ENCODE peak calls at places on chromosomes 6 and 20, in five cellular contexts. One of them, this sample, is unnamed.

GRCh38 chr6:79861023-79861422 is 86.3 kb downstream of the ELOVL4 start:
- DNase-seq in upper lobe of right lung: no peak
- DNase-seq in uterus: no peak
- DNase-seq in CD4-positive, alpha-beta T cell: no peak
- DNase-seq in A549: no peak
- DNase-seq in this sample: no peak

GRCh38 chr6:4640139-4640538 is 136.1 kb upstream of the CDYL start:
- DNase-seq in upper lobe of right lung: no peak
- DNase-seq in uterus: no peak
- DNase-seq in CD4-positive, alpha-beta T cell: no peak
- DNase-seq in A549: no peak
- DNase-seq in this sample: no peak

GRCh38 chr20:19735446-19735845 is 22.6 kb upstream of the RIN2 start:
- DNase-seq in upper lobe of right lung: no peak
- DNase-seq in uterus: peak; percentile 58
- DNase-seq in CD4-positive, alpha-beta T cell: no peak
- DNase-seq in A549: peak; percentile 95
- DNase-seq in this sample: peak; percentile 89

GRCh38 chr6:132400641-132401119 is 595 bp downstream of the MOXD1 start:
- DNase-seq in upper lobe of right lung: no peak
- DNase-seq in uterus: peak; percentile 19
- DNase-seq in CD4-positive, alpha-beta T cell: no peak
- DNase-seq in A549: no peak
- DNase-seq in this sample: no peak

GRCh38 chr6:39344821-39345280 is 22.3 kb upstream of the KCNK16 start:
- DNase-seq in upper lobe of right lung: no peak
- DNase-seq in uterus: no peak
- DNase-seq in CD4-positive, alpha-beta T cell: no peak
- DNase-seq in A549: no peak
- DNase-seq in this sample: no peak

GRCh38 chr20:47487175-47487917 is 14.3 kb upstream of the NCOA3 start:
- DNase-seq in upper lobe of right lung: no peak
- DNase-seq in uterus: no peak
- DNase-seq in CD4-positive, alpha-beta T cell: no peak
- DNase-seq in A549: no peak
- DNase-seq in this sample: peak; percentile 42

GRCh38 chr6:46281110-46281509 is 110.3 kb upstream of the ENPP5 start:
- DNase-seq in upper lobe of right lung: no peak
- DNase-seq in uterus: no peak
- DNase-seq in CD4-positive, alpha-beta T cell: no peak
- DNase-seq in A549: no peak
- DNase-seq in this sample: no peak

GRCh38 chr6:89799756-89800155 is 19.8 kb downstream of the MDN1 start:
- DNase-seq in upper lobe of right lung: no peak
- DNase-seq in uterus: no peak
- DNase-seq in CD4-positive, alpha-beta T cell: no peak
- DNase-seq in A549: no peak
- DNase-seq in this sample: no peak

GRCh38 chr20:3765171-3765887 is 2.2 kb downstream of the ADISSP start:
- DNase-seq in upper lobe of right lung: no peak
- DNase-seq in uterus: no peak
- DNase-seq in CD4-positive, alpha-beta T cell: no peak
- DNase-seq in A549: no peak
- DNase-seq in this sample: no peak

GRCh38 chr6:136103763-136104311 is 146.3 kb downstream of the MTFR2 start:
- DNase-seq in upper lobe of right lung: no peak
- DNase-seq in uterus: peak; percentile 55
- DNase-seq in CD4-positive, alpha-beta T cell: no peak
- DNase-seq in A549: no peak
- DNase-seq in this sample: peak; percentile 30
- H3K27ac ChIP-seq in upper lobe of right lung: peak overlapping the region; percentile 63
- H3K27ac ChIP-seq in uterus: peak overlapping the region; percentile 82
- H3K27ac ChIP-seq in CD4-positive, alpha-beta T cell: no peak overlapping the region
- H3K27ac ChIP-seq in A549: peak overlapping the region; percentile 54
- H3K27ac ChIP-seq in this sample: no peak overlapping the region

DNA sequence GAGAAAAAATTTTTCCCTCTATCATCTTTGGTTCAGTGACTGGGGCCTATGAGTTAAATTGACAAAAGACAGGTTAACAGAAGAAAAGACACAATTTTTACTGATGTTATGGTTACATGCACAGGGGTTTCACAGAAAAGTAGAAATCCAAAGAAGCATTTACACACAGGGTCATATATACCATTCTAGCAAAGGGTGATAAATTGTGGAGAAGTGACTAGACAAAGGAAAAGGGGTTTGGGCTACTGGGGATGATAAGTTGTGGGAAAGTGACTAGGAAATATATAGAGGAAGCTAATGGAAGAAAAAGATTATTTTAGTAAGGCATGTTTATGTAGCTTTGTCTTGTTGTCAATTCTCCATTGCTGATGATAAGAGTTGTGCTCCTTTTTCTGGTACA is 276.7 kb upstream of the JARID2 start:
- DNase-seq in upper lobe of right lung: no peak
- DNase-seq in uterus: no peak
- DNase-seq in CD4-positive, alpha-beta T cell: no peak
- DNase-seq in A549: no peak
- DNase-seq in this sample: no peak
- TF ChIP-seq CTCF in upper lobe of right lung: no peak
- TF ChIP-seq CTCF in uterus: no peak
- TF ChIP-seq CTCF in CD4-positive, alpha-beta T cell: no peak
- TF ChIP-seq CTCF in A549: no peak
- TF ChIP-seq CTCF in this sample: no peak

GRCh38 chr6:3409699-3410384 is 47.0 kb downstream of the SLC22A23 start:
- DNase-seq in upper lobe of right lung: peak; percentile 78
- DNase-seq in uterus: no peak
- DNase-seq in CD4-positive, alpha-beta T cell: no peak
- DNase-seq in A549: no peak
- DNase-seq in this sample: no peak

GRCh38 chr6:3408665-3409064 is 48.2 kb downstream of the SLC22A23 start:
- DNase-seq in upper lobe of right lung: no peak
- DNase-seq in uterus: no peak
- DNase-seq in CD4-positive, alpha-beta T cell: no peak
- DNase-seq in A549: no peak
- DNase-seq in this sample: no peak

GRCh38 chr6:3411967-3412778 is 44.7 kb downstream of the SLC22A23 start:
- DNase-seq in upper lobe of right lung: no peak
- DNase-seq in uterus: no peak
- DNase-seq in CD4-positive, alpha-beta T cell: no peak
- DNase-seq in A549: no peak
- DNase-seq in this sample: no peak

GRCh38 chr6:3412779-3413500 is 43.9 kb downstream of the SLC22A23 start:
- DNase-seq in upper lobe of right lung: no peak
- DNase-seq in uterus: no peak
- DNase-seq in CD4-positive, alpha-beta T cell: no peak
- DNase-seq in A549: no peak
- DNase-seq in this sample: no peak

GRCh38 chr6:3410385-3411360 is 46.2 kb downstream of the SLC22A23 start:
- DNase-seq in upper lobe of right lung: peak; percentile 60
- DNase-seq in uterus: no peak
- DNase-seq in CD4-positive, alpha-beta T cell: peak; percentile 49
- DNase-seq in A549: no peak
- DNase-seq in this sample: peak; percentile 53
- H3K27ac ChIP-seq in upper lobe of right lung: peak overlapping the region; percentile 65
- H3K27ac ChIP-seq in uterus: no peak overlapping the region
- H3K27ac ChIP-seq in CD4-positive, alpha-beta T cell: no peak overlapping the region
- H3K27ac ChIP-seq in A549: peak overlapping the region; percentile 54
- H3K27ac ChIP-seq in this sample: no peak overlapping the region

DNA sequence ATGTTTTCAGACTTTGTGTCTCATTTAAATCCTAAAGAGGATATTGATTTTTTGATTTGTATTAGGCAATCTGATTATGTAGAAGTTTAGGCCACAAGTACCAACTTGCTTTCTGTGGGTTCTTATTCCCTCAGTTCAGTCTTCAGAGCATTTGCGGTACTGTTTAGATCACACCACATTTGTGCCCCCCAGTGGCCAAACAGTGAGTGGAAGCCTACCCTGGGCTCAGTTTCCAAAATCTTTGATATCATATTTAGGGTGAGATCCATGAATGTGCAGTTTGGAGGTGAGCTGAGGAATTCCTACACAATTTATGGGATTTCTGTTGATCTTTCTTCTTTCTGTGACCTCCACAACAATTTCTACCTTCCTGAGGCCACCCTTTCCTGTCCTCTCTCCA is 92.3 kb upstream of the FUT9 start:
- DNase-seq in upper lobe of right lung: no peak
- DNase-seq in uterus: no peak
- DNase-seq in CD4-positive, alpha-beta T cell: no peak
- DNase-seq in A549: no peak
- DNase-seq in this sample: no peak
- TF ChIP-seq CTCF in upper lobe of right lung: peak; percentile 33
- TF ChIP-seq CTCF in uterus: no peak
- TF ChIP-seq CTCF in CD4-positive, alpha-beta T cell: no peak
- TF ChIP-seq CTCF in A549: no peak
- TF ChIP-seq CTCF in this sample: no peak

DNA sequence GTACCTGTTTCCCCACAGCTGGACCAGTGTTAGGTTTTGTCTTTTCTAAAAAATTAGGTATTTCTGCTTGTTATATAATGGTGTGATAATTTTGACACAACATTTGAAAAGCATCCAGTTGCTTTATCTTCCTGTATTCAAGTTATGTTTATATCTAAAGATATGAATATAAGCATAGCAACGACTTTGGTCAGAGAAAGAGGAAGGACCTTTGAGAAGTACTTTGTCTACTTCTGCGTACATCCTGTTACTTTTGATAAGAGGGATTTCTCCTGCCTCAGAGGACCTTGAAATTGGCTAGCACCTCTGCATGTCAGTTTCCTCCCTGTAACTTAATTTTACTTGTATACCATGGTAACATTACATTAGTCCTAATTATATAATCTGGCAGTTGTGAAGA is 24.7 kb downstream of the PHF20 start:
- DNase-seq in upper lobe of right lung: no peak
- DNase-seq in uterus: no peak
- DNase-seq in CD4-positive, alpha-beta T cell: no peak
- DNase-seq in A549: no peak
- DNase-seq in this sample: no peak
- H3K27ac ChIP-seq in upper lobe of right lung: peak overlapping the region; percentile 58
- H3K27ac ChIP-seq in uterus: no peak overlapping the region
- H3K27ac ChIP-seq in CD4-positive, alpha-beta T cell: peak overlapping the region; percentile 35
- H3K27ac ChIP-seq in A549: no peak overlapping the region
- H3K27ac ChIP-seq in this sample: no peak overlapping the region

GRCh38 chr6:144165784-144166183 is 15.5 kb downstream of the STX11 start:
- DNase-seq in upper lobe of right lung: no peak
- DNase-seq in uterus: no peak
- DNase-seq in CD4-positive, alpha-beta T cell: no peak
- DNase-seq in A549: no peak
- DNase-seq in this sample: no peak
- TF ChIP-seq CTCF in upper lobe of right lung: no peak
- TF ChIP-seq CTCF in uterus: no peak
- TF ChIP-seq CTCF in CD4-positive, alpha-beta T cell: no peak
- TF ChIP-seq CTCF in A549: no peak
- TF ChIP-seq CTCF in this sample: no peak

GRCh38 chr20:33672426-33673114 is 1.7 kb downstream of the NECAB3 start:
- DNase-seq in upper lobe of right lung: no peak
- DNase-seq in uterus: peak; percentile 23
- DNase-seq in CD4-positive, alpha-beta T cell: no peak
- DNase-seq in A549: no peak
- DNase-seq in this sample: no peak
- H3K27ac ChIP-seq in upper lobe of right lung: no peak overlapping the region
- H3K27ac ChIP-seq in uterus: peak overlapping the region; percentile 90
- H3K27ac ChIP-seq in CD4-positive, alpha-beta T cell: no peak overlapping the region
- H3K27ac ChIP-seq in A549: peak overlapping the region; percentile 94
- H3K27ac ChIP-seq in this sample: peak overlapping the region; percentile 98

DNA sequence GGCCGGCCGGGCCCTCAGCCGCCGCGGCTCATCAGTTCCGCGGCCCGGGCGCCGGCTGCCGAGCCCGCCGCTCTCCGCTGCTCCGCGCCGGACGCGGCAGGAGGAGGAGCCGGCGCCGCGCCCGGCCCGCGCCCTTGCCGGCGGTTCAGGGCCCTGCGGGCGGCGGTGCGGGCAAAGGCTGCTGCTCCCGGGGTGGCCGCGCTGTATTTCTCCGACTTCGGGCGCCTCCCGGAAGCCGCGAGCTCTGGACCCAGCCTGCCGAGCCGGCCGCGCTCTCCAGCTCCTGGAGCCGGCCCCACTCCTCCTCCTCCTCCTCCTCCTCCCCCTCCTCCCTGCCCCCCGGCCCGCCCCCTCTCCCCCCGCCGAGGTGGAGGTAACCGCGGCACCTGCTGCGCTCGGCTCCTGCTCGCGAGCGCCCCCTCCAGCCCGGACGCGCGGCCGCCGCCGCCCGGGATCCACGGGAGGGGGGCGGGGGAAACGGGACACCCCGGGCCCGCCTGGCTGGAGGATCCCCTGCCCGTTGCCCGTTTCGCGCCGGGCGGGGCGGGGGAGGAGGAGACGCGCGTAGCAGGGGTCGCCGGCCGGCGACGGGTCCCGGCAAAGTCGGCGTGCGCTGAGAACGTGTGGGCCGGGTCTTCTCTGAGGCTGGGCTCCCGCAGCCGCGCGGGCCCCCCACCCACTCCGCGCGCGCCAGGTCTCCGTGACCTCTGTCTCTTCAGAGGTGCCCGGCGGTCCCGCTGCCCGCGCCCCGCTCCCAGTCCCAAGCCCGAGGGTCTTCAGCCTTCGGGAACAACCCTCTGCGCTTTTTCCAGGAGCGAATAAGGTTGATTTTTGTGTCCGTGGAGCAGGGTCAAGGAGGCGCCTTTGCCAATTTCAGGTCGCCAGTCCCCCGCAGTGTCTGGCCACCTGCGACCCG is at the start of gene SLC22A23:
- DNase-seq in upper lobe of right lung: peak; percentile 90
- DNase-seq in uterus: peak; percentile 65
- DNase-seq in CD4-positive, alpha-beta T cell: peak; percentile 74
- DNase-seq in A549: peak; percentile 79
- DNase-seq in this sample: peak; percentile 34
- TF ChIP-seq CTCF in upper lobe of right lung: peak; percentile 63
- TF ChIP-seq CTCF in uterus: peak; percentile 92
- TF ChIP-seq CTCF in CD4-positive, alpha-beta T cell: peak; percentile 79
- TF ChIP-seq CTCF in A549: peak; percentile 71
- TF ChIP-seq CTCF in this sample: peak; percentile 56

GRCh38 chr6:32852018-32852843 is 1.3 kb downstream of the TAP1 start:
- DNase-seq in upper lobe of right lung: no peak
- DNase-seq in uterus: peak; percentile 58
- DNase-seq in CD4-positive, alpha-beta T cell: no peak
- DNase-seq in A549: no peak
- DNase-seq in this sample: peak; percentile 48

GRCh38 chr6:32847795-32848194 is 3.9 kb upstream of the PSMB8 start:
- DNase-seq in upper lobe of right lung: no peak
- DNase-seq in uterus: no peak
- DNase-seq in CD4-positive, alpha-beta T cell: no peak
- DNase-seq in A549: no peak
- DNase-seq in this sample: no peak

GRCh38 chr6:32847004-32847403 is 3.2 kb upstream of the PSMB8 start:
- DNase-seq in upper lobe of right lung: no peak
- DNase-seq in uterus: no peak
- DNase-seq in CD4-positive, alpha-beta T cell: no peak
- DNase-seq in A549: no peak
- DNase-seq in this sample: no peak

GRCh38 chr6:32851025-32851424 is 2.5 kb downstream of the TAP1 start:
- DNase-seq in upper lobe of right lung: no peak
- DNase-seq in uterus: no peak
- DNase-seq in CD4-positive, alpha-beta T cell: no peak
- DNase-seq in A549: no peak
- DNase-seq in this sample: no peak

GRCh38 chr6:32849126-32849525 is 4.4 kb downstream of the TAP1 start:
- DNase-seq in upper lobe of right lung: no peak
- DNase-seq in uterus: no peak
- DNase-seq in CD4-positive, alpha-beta T cell: no peak
- DNase-seq in A549: no peak
- DNase-seq in this sample: no peak
- H3K27ac ChIP-seq in upper lobe of right lung: no peak overlapping the region
- H3K27ac ChIP-seq in uterus: no peak overlapping the region
- H3K27ac ChIP-seq in CD4-positive, alpha-beta T cell: peak overlapping the region; percentile 49
- H3K27ac ChIP-seq in A549: no peak overlapping the region
- H3K27ac ChIP-seq in this sample: no peak overlapping the region

This sample was measured in tibial artery.